ENCODE peak calls at places on chromosomes 13 and 19, in ten cellular contexts. R, Z, Q, W, C, L, Y, O, M and A are unnamed samples.

GRCh38 chr13:100941811-100942361 is 267.3 kb upstream of the TMTC4 start:
- DNase-seq in M (no peak), O (no peak), Y (no peak), Q (no peak), W (no peak), R (no peak), C (no peak), Z (no peak), L (no peak), A (no peak)

GRCh38 chr19:36081385-36081784 is 26.7 kb downstream of the WDR62 start:
- DNase-seq in L (no peak), O (no peak), Y (no peak), Z (no peak), C (no peak), W (no peak), M (no peak), Q (no peak), R (peak; percentile 5), A (no peak)

GRCh38 chr13:40609972-40610726 is 56.3 kb downstream of the FOXO1 start:
- DNase-seq in Q (no peak), R (peak; percentile 51), Y (no peak), Z (no peak), C (no peak), W (no peak), M (no peak), L (no peak), O (no peak), A (no peak)

GRCh38 chr13:77698211-77699058 is 948 bp downstream of the SLAIN1 start:
- DNase-seq in Y (peak; percentile 67), W (peak; percentile 15), R (peak; percentile 3), Z (no peak), Q (peak; percentile 59), M (no peak), O (no peak), C (no peak), L (no peak), A (peak; percentile 64)

GRCh38 chr19:36514012-36514612 is 14.0 kb downstream of the ZNF260 start:
- DNase-seq in W (no peak), R (peak; percentile 5), Z (no peak), O (no peak), Y (no peak), L (no peak), M (peak; percentile 10), C (no peak), Q (no peak), A (no peak)

GRCh38 chr13:40235160-40235796 is 431.2 kb downstream of the FOXO1 start:
- DNase-seq in C (no peak), L (no peak), Y (no peak), O (no peak), W (no peak), R (peak; percentile 79), Q (no peak), M (no peak), Z (no peak), A (no peak)

GRCh38 chr19:6772028-6772865 is at the start of gene VAV1:
- DNase-seq in Z (peak; percentile 91), C (no peak), Y (peak; percentile 92), M (no peak), L (no peak), Q (peak; percentile 94), R (no peak), W (peak; percentile 61), O (no peak), A (no peak)

GRCh38 chr19:18736415-18737336 is 53.2 kb downstream of the CRTC1 start:
- DNase-seq in Z (no peak), R (no peak), C (no peak), Q (no peak), Y (no peak), W (no peak), M (no peak), L (no peak), O (no peak), A (no peak)

GRCh38 chr13:30985637-30986205 is 53.3 kb downstream of the TEX26 start:
- DNase-seq in Z (no peak), C (no peak), R (peak; percentile 30), W (no peak), M (peak; percentile 46), Y (no peak), Q (no peak), O (no peak), L (no peak), A (no peak)

GRCh38 chr19:34353546-34353945 is 11.4 kb upstream of the GPI start:
- DNase-seq in O (no peak), Q (no peak), C (no peak), L (no peak), Y (no peak), R (no peak), W (no peak), Z (no peak), M (no peak), A (no peak)

GRCh38 chr13:113468461-113469147 is 15.3 kb upstream of the ADPRHL1 start:
- DNase-seq in Q (no peak), L (no peak), Y (no peak), O (no peak), C (no peak), R (no peak), W (no peak), Z (no peak), M (no peak), A (no peak)

GRCh38 chr13:35856721-35857346 is 274.3 kb downstream of the DCLK1 start:
- DNase-seq in C (no peak), O (no peak), W (no peak), Z (no peak), M (no peak), Y (no peak), R (peak; percentile 41), L (no peak), Q (no peak), A (no peak)

GRCh38 chr19:41871573-41872383 is 5.3 kb upstream of the CD79A start:
- DNase-seq in M (no peak), Q (peak; percentile 77), Y (peak; percentile 85), R (no peak), O (no peak), C (no peak), Z (no peak), W (no peak), L (no peak), A (no peak)

GRCh38 chr19:45255611-45256157 is 4.6 kb downstream of the MARK4 start:
- DNase-seq in L (no peak), O (no peak), M (no peak), Z (no peak), Q (no peak), R (no peak), Y (no peak), C (no peak), W (no peak), A (no peak)

GRCh38 chr19:46913852-46914430 is 53.1 kb downstream of the ARHGAP35 start:
- DNase-seq in W (no peak), Z (no peak), R (no peak), Y (no peak), M (peak; percentile 71), C (no peak), L (peak; percentile 50), O (no peak), Q (peak; percentile 28), A (no peak)

GRCh38 chr19:33311326-33311682 is 9.0 kb upstream of the CEBPA start:
- DNase-seq in Z (no peak), O (no peak), R (no peak), M (no peak), Q (peak; percentile 13), C (no peak), L (no peak), Y (no peak), W (no peak), A (no peak)
- TF ChIP-seq CTCF in Z (no peak), O (no peak), R (no peak), M (no peak), Q (peak; percentile 24), C (no peak), L (peak; percentile 48), Y (peak; percentile 30), W (peak; percentile 10), A (no peak)

DNA sequence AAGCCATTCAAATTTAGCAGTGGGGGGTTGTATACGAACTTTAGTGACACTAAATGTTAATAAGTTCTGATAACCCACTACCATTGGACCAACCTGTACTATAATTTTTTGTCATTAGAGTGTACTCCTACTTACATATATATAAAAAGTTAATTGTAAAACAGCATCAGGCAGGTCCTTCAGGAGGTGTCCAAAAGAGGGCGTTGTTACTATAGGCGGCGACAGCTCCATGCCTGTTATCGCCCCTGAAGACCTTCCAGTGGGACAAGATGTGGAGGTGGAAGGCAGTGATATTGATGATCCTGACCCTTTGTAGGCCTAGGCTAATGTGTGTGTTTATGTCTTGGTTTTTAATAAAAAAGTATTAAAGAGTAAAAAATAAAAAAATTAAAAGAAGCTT is 27.5 kb downstream of the SPRYD7 start:
- DNase-seq in L (no peak), W (no peak), O (no peak), R (no peak), Z (no peak), Q (no peak), Y (no peak), M (no peak), C (no peak), A (no peak)
- TF ChIP-seq CTCF in L (peak; percentile 9), W (no peak), O (no peak), R (no peak), Z (no peak), Q (no peak), Y (no peak), M (no peak), C (no peak), A (no peak)

DNA sequence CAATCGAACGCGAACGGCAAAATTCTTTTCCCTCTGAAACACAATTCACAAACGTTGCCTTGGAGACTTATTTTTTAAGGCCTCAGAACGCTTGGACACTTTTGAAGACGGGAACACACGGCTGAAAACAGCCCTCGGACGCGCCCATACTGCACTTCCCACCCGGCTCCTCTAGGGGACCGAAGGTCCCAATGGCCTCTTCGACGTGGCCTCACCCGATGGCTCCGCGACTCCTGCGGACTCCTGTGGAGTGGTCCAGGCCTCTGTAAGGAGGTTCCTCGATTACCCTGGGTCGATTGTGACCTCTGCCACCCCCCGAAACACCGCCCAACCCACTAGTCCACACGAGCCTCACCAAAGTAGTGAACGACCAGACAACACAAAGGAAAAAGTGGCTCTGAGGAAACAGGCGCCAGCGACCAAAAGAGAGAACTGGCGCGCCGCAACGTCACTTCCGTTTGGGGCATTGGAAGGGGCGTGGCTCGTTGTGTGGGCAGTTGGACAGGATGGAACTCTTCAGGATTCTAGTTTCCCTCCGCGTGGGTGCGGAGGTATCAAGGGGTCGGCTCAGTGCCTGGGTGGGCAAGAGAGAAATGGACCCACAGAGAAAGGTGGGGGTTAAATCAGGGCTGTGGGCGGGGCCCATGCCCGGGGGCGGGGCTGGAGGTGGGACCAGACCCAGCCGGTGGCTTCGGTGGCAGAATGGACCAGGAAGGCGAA is at the start of gene ZNF560:
- DNase-seq in Y (no peak), R (peak; percentile 67), O (no peak), C (no peak), M (peak; percentile 15), Z (no peak), W (no peak), L (no peak), Q (no peak), A (no peak)
- TF ChIP-seq CTCF in Y (no peak), R (peak; percentile 56), O (no peak), C (no peak), M (peak; percentile 19), Z (no peak), W (no peak), L (no peak), Q (no peak), A (peak; percentile 37)

DNA sequence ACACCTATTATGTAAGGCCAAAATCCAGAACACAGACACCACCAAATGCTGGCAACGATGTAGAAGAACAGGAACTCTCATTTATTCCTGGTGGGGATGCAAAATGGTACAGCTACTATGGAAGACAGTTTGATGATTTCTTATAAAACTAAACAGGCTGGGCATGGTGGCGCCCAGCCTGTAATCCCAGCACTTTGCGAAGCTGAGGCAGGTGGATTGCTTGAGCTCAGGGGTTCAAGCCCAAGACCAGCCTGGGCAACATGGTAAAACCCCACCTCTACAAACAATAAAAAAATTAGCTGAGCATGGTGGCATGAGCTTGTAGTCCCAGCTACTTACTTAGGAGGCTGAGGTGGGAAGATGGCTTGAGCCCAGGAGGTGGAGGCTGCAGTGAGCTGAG is 98.3 kb downstream of the TUBA3C start:
- DNase-seq in L (no peak), C (no peak), Y (no peak), M (no peak), Q (no peak), W (no peak), R (no peak), Z (no peak), O (no peak), A (no peak)
- TF ChIP-seq CTCF in L (no peak), C (no peak), Y (no peak), M (no peak), Q (no peak), W (no peak), R (no peak), Z (no peak), O (no peak), A (no peak)